ENCODE peak calls at places on chromosomes 11 and 22, in seven cellular contexts. J is bronchial epithelial cell, S is astrocyte of the cerebellum, B is right lobe of liver, O is AG09319, F is GM10248, Y is body of pancreas. M is an unnamed sample.

GRCh38 chr11:111569476-111569875 is 29.0 kb downstream of the LAYN start:
- DNase-seq in O (no peak), F (no peak), B (no peak), Y (no peak), S (no peak), J (no peak), M (no peak)

GRCh38 chr22:20607157-20607907 is 99.9 kb downstream of the MED15 start:
- DNase-seq in F (no peak), B (no peak), S (no peak), O (no peak), J (no peak), Y (no peak), M (no peak)

GRCh38 chr11:126155402-126156187 is 55.9 kb downstream of the RPUSD4 start:
- DNase-seq in B (no peak), F (no peak), J (no peak), Y (no peak), S (no peak), O (no peak), M (no peak)

GRCh38 chr22:23760056-23760455 is 2.7 kb upstream of the C22orf15 start:
- DNase-seq in B (no peak), J (no peak), F (no peak), O (no peak), Y (no peak), S (no peak), M (no peak)

GRCh38 chr11:27421819-27422494 is 50.6 kb downstream of the LGR4 start:
- DNase-seq in O (no peak), B (no peak), F (no peak), S (no peak), J (no peak), Y (no peak), M (no peak)

GRCh38 chr11:128318856-128319474 is 268.4 kb downstream of the ETS1 start:
- DNase-seq in B (no peak), J (peak; percentile 27), O (no peak), F (peak; percentile 56), Y (no peak), S (no peak), M (no peak)

GRCh38 chr11:58497951-58498350 is 10.0 kb downstream of the OR5B21 start:
- DNase-seq in Y (no peak), O (no peak), J (peak; percentile 80), F (no peak), B (no peak), S (no peak), M (no peak)

GRCh38 chr11:47123094-47123493 is 53.6 kb downstream of the ARFGAP2 start:
- DNase-seq in J (no peak), S (no peak), F (no peak), B (no peak), O (no peak), Y (no peak), M (no peak)

GRCh38 chr11:117724104-117724503 is 72.9 kb downstream of the DSCAML1 start:
- DNase-seq in O (no peak), S (no peak), F (no peak), Y (no peak), B (no peak), J (no peak), M (no peak)

GRCh38 chr11:119476666-119477331 is 53.8 kb upstream of the THY1 start:
- DNase-seq in O (no peak), Y (no peak), S (no peak), B (no peak), J (no peak), F (no peak), M (no peak)

GRCh38 chr11:9004310-9004945 is 627 bp upstream of the NRIP3 start:
- DNase-seq in S (no peak), F (no peak), B (no peak), J (no peak), O (no peak), Y (no peak), M (no peak)

GRCh38 chr22:48605856-48606255 is 1221.8 kb downstream of the BRD1 start:
- DNase-seq in J (no peak), F (no peak), O (no peak), Y (peak; percentile 20), B (no peak), S (no peak), M (no peak)

GRCh38 chr11:12090761-12091261 is 19.6 kb upstream of the MICAL2 start:
- DNase-seq in O (no peak), S (no peak), Y (peak; percentile 40), B (no peak), J (peak; percentile 97), F (no peak), M (peak; percentile 82)

GRCh38 chr11:15852179-15852578 is 504.2 kb downstream of the SOX6 start:
- DNase-seq in J (peak; percentile 46), B (peak; percentile 50), Y (no peak), F (no peak), O (no peak), S (no peak), M (peak; percentile 43)

GRCh38 chr11:35174666-35175065 is 35.7 kb downstream of the CD44 start:
- DNase-seq in Y (no peak), F (no peak), O (no peak), S (peak; percentile 55), J (no peak), B (no peak), M (peak; percentile 30)

GRCh38 chr11:8080674-8081590 is at the start of gene TUB:
- DNase-seq in B (no peak), Y (peak; percentile 34), F (no peak), S (no peak), O (no peak), J (no peak), M (no peak)

GRCh38 chr11:46513934-46514342 is 79.9 kb downstream of the AMBRA1 start:
- DNase-seq in J (peak; percentile 95), Y (peak; percentile 49), O (no peak), B (no peak), S (peak; percentile 44), F (no peak), M (peak; percentile 80)

GRCh38 chr11:113161671-113162589 is 152.5 kb upstream of the TTC12 start:
- DNase-seq in F (no peak), S (no peak), O (no peak), J (no peak), B (no peak), Y (peak; percentile 27), M (no peak)

GRCh38 chr11:113160652-113161051 is 153.7 kb upstream of the TTC12 start:
- DNase-seq in S (no peak), O (no peak), Y (no peak), J (no peak), F (no peak), B (no peak), M (no peak)

GRCh38 chr11:113159967-113160621 is 154.3 kb upstream of the TTC12 start:
- DNase-seq in J (no peak), F (no peak), B (no peak), Y (no peak), S (no peak), O (no peak), M (peak; percentile 21)

GRCh38 chr11:113163291-113164030 is 150.9 kb upstream of the TTC12 start:
- DNase-seq in F (no peak), J (no peak), Y (no peak), S (no peak), O (no peak), B (no peak), M (no peak)

DNA sequence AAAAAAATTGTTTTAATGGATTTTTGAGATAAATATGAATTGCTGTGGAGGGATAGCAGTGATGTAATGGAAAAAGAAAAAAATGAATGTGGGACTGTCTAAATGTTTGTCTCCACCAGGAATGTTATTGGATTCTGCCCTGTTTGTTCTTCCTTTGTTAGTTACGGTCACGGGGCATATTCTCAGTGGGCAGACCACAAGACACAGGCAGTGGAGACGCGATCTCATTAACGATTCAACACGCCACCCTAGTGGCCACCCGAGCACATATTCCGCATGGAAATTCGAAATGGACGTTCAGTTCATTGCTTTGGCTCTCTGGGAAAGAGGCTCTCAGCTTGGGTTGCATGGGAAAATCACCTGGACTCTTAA is 151.8 kb upstream of the TTC12 start:
- DNase-seq in B (no peak), J (no peak), S (peak; percentile 49), O (no peak), Y (no peak), F (no peak), M (no peak)
- TF ChIP-seq CTCF in B (no peak), J (no peak), S (peak; percentile 51), O (no peak), Y (no peak), F (no peak), M (no peak)

GRCh38 chr11:73376803-73377629 is 817 bp downstream of the RELT start:
- DNase-seq in J (peak; percentile 74), S (no peak), O (peak; percentile 27), B (no peak), F (peak; percentile 82), Y (peak; percentile 35), M (peak; percentile 80)
- TF ChIP-seq CTCF in J (no peak), S (no peak), O (no peak), B (no peak), F (no peak), Y (no peak), M (no peak)

GRCh38 chr11:2121227-2122130 is 17.7 kb downstream of the IGF2 start:
- DNase-seq in Y (no peak), B (no peak), O (no peak), J (no peak), F (no peak), S (no peak), M (no peak)

GRCh38 chr11:2122222-2122906 is 16.8 kb downstream of the IGF2 start:
- DNase-seq in F (no peak), S (peak; percentile 62), Y (no peak), B (no peak), O (peak; percentile 60), J (no peak), M (peak; percentile 12)

GRCh38 chr11:2118674-2119073 is 20.5 kb downstream of the IGF2 start:
- DNase-seq in O (peak; percentile 46), Y (no peak), B (no peak), F (no peak), J (peak; percentile 11), S (no peak), M (no peak)

GRCh38 chr11:2122907-2123627 is 16.1 kb downstream of the IGF2 start:
- DNase-seq in J (no peak), B (no peak), F (no peak), O (no peak), Y (no peak), S (no peak), M (no peak)

DNA sequence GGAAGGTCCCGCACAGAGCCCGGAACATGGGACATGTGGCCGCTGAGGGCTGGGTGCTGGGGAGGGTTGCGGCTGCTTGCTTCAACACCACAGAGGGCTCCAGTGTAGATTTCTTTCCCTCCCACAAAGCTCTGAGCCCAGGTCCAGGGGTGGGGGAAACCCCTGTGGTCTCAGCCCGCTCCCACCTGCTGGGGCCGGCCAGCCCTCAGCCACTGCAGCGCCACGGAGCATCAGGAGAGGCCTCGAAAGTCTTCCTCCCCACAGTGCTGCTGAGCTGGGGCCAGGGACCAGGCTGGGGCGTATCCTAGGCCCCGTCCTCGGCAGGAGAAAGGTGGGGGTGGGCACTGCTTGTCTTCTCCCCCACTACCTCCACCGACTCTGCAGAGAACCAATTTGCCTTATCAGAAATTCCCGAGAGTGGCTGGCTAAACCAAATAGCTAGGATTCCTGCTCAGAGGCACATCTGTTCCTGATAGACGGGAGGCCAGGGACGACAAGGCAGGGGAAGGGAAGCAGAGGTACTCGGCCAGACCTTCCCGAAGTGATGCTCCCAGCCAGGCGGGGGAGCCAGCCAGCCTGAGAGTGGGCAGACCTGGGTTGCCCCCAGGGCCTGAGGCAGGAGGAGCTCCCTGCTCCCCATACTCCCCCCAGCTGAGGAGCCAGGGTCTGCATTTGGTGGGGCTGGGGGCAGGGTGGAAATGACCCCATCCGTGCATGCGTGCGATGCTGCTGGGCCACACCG is 18.7 kb downstream of the IGF2 start:
- DNase-seq in B (no peak), J (no peak), F (no peak), O (no peak), Y (no peak), S (no peak), M (no peak)
- TF ChIP-seq CTCF in B (no peak), J (no peak), F (no peak), O (peak; percentile 23), Y (no peak), S (no peak), M (no peak)

GRCh38 chr11:38824573-38824972 is 2226.5 kb upstream of the RAG2 start:
- DNase-seq in O (no peak), B (no peak), S (no peak), Y (no peak), F (no peak), J (peak; percentile 32), M (peak; percentile 13)
- TF ChIP-seq CTCF in O (no peak), B (peak; percentile 45), S (peak; percentile 37), Y (no peak), F (no peak), J (peak; percentile 25), M (no peak)

M was measured in MCF 10A.